ENCODE peak calls at places on chromosomes 3 and 15, in eight cellular contexts. One of them, this sample, is unnamed.

GRCh38 chr3:154156529-154156928 is 35.3 kb downstream of the ARHGEF26 start:
- DNase-seq in astrocyte: no peak
- DNase-seq in neural progenitor cell: no peak
- DNase-seq in fibroblast of lung: no peak
- DNase-seq in hepatocyte: no peak
- DNase-seq in PC-3: no peak
- DNase-seq in GM23248: no peak
- DNase-seq in SK-N-MC: no peak
- DNase-seq in this sample: no peak

GRCh38 chr15:59501531-59502113 is 63.6 kb downstream of the FAM81A start:
- DNase-seq in astrocyte: peak; percentile 25
- DNase-seq in SK-N-MC: peak; percentile 6
- DNase-seq in neural progenitor cell: peak; percentile 78
- DNase-seq in hepatocyte: peak; percentile 65
- DNase-seq in PC-3: peak; percentile 91
- DNase-seq in GM23248: peak; percentile 70
- DNase-seq in fibroblast of lung: peak; percentile 55
- DNase-seq in this sample: peak; percentile 72

GRCh38 chr15:89184367-89184766 is 37.0 kb downstream of the RLBP1 start:
- DNase-seq in astrocyte: no peak
- DNase-seq in GM23248: no peak
- DNase-seq in fibroblast of lung: no peak
- DNase-seq in hepatocyte: no peak
- DNase-seq in neural progenitor cell: no peak
- DNase-seq in SK-N-MC: no peak
- DNase-seq in PC-3: no peak
- DNase-seq in this sample: no peak

GRCh38 chr3:182795383-182795782 is 2.1 kb downstream of the ATP11B start:
- DNase-seq in neural progenitor cell: no peak
- DNase-seq in SK-N-MC: peak; percentile 70
- DNase-seq in GM23248: peak; percentile 28
- DNase-seq in PC-3: peak; percentile 78
- DNase-seq in astrocyte: no peak
- DNase-seq in hepatocyte: peak; percentile 36
- DNase-seq in fibroblast of lung: peak; percentile 39
- DNase-seq in this sample: no peak

GRCh38 chr3:195416795-195417194 is 26.0 kb downstream of the ACAP2 start:
- DNase-seq in fibroblast of lung: peak; percentile 14
- DNase-seq in astrocyte: peak; percentile 3
- DNase-seq in GM23248: no peak
- DNase-seq in hepatocyte: no peak
- DNase-seq in PC-3: peak; percentile 61
- DNase-seq in SK-N-MC: no peak
- DNase-seq in neural progenitor cell: no peak
- DNase-seq in this sample: no peak

GRCh38 chr3:149367021-149367840 is 10.2 kb downstream of the TM4SF1 start:
- DNase-seq in astrocyte: peak; percentile 62
- DNase-seq in GM23248: peak; percentile 92
- DNase-seq in fibroblast of lung: peak; percentile 75
- DNase-seq in SK-N-MC: no peak
- DNase-seq in neural progenitor cell: no peak
- DNase-seq in hepatocyte: peak; percentile 80
- DNase-seq in PC-3: peak; percentile 99
- DNase-seq in this sample: peak; percentile 88

GRCh38 chr15:41558400-41559238 is at the start of gene TYRO3:
- DNase-seq in neural progenitor cell: peak; percentile 86
- DNase-seq in GM23248: peak; percentile 85
- DNase-seq in PC-3: peak; percentile 51
- DNase-seq in SK-N-MC: no peak
- DNase-seq in fibroblast of lung: peak; percentile 42
- DNase-seq in astrocyte: no peak
- DNase-seq in hepatocyte: peak; percentile 86
- DNase-seq in this sample: no peak

GRCh38 chr15:96416218-96416933 is 85.9 kb downstream of the NR2F2 start:
- DNase-seq in fibroblast of lung: no peak
- DNase-seq in PC-3: no peak
- DNase-seq in astrocyte: no peak
- DNase-seq in SK-N-MC: no peak
- DNase-seq in GM23248: no peak
- DNase-seq in neural progenitor cell: peak; percentile 63
- DNase-seq in hepatocyte: no peak
- DNase-seq in this sample: no peak

GRCh38 chr15:53978248-53978906 is at the start of gene UNC13C:
- DNase-seq in SK-N-MC: no peak
- DNase-seq in fibroblast of lung: no peak
- DNase-seq in PC-3: no peak
- DNase-seq in GM23248: peak; percentile 3
- DNase-seq in hepatocyte: peak; percentile 51
- DNase-seq in astrocyte: no peak
- DNase-seq in neural progenitor cell: peak; percentile 51
- DNase-seq in this sample: peak; percentile 1

GRCh38 chr3:88105325-88105724 is 44.4 kb upstream of the C3orf38 start:
- DNase-seq in GM23248: peak; percentile 20
- DNase-seq in hepatocyte: no peak
- DNase-seq in neural progenitor cell: no peak
- DNase-seq in SK-N-MC: no peak
- DNase-seq in astrocyte: peak; percentile 7
- DNase-seq in PC-3: no peak
- DNase-seq in fibroblast of lung: peak; percentile 22
- DNase-seq in this sample: no peak

DNA sequence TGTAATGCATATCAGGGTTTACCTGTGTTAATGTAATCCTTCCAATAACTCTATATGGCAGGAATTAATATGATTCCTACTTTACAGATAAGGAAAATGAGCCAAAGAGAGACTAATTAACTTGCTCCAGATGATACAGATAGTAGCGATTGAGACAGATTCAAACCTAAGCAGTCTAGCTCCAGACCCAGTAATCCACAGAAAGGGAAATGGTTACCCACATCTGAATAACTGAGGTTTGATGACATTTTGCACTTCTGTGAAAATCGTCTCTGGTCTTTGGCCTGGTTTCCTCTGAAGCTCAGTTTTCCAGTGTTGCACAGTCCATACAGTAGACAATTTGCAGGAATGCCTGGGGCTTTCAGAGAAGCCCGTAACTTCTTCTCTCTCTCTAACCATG is 177.1 kb upstream of the UMPS start:
- DNase-seq in hepatocyte: no peak
- DNase-seq in PC-3: no peak
- DNase-seq in SK-N-MC: no peak
- DNase-seq in astrocyte: no peak
- DNase-seq in GM23248: no peak
- DNase-seq in fibroblast of lung: no peak
- DNase-seq in neural progenitor cell: no peak
- DNase-seq in this sample: no peak
- TF ChIP-seq EZH2 in hepatocyte: no peak
- TF ChIP-seq EZH2 in PC-3: no peak
- TF ChIP-seq EZH2 in SK-N-MC: no peak
- TF ChIP-seq EZH2 in astrocyte: no peak
- TF ChIP-seq EZH2 in GM23248: no peak
- TF ChIP-seq EZH2 in fibroblast of lung: no peak
- TF ChIP-seq EZH2 in neural progenitor cell: no peak
- TF ChIP-seq EZH2 in this sample: no peak

GRCh38 chr15:20672469-20672868 is 130.9 kb upstream of the GOLGA6L6 start:
- DNase-seq in GM23248: no peak
- DNase-seq in hepatocyte: no peak
- DNase-seq in fibroblast of lung: no peak
- DNase-seq in SK-N-MC: no peak
- DNase-seq in neural progenitor cell: no peak
- DNase-seq in astrocyte: no peak
- DNase-seq in PC-3: no peak
- DNase-seq in this sample: no peak
- TF ChIP-seq EZH2 in GM23248: no peak
- TF ChIP-seq EZH2 in hepatocyte: no peak
- TF ChIP-seq EZH2 in fibroblast of lung: no peak
- TF ChIP-seq EZH2 in SK-N-MC: no peak
- TF ChIP-seq EZH2 in neural progenitor cell: no peak
- TF ChIP-seq EZH2 in astrocyte: no peak
- TF ChIP-seq EZH2 in PC-3: no peak
- TF ChIP-seq EZH2 in this sample: no peak

GRCh38 chr15:65420975-65421359 is 1.8 kb downstream of the IGDCC4 start:
- DNase-seq in neural progenitor cell: no peak
- DNase-seq in PC-3: no peak
- DNase-seq in SK-N-MC: no peak
- DNase-seq in fibroblast of lung: no peak
- DNase-seq in astrocyte: no peak
- DNase-seq in GM23248: no peak
- DNase-seq in hepatocyte: no peak
- DNase-seq in this sample: no peak

GRCh38 chr15:65421360-65422215 is 1.2 kb downstream of the IGDCC4 start:
- DNase-seq in astrocyte: peak; percentile 79
- DNase-seq in PC-3: peak; percentile 32
- DNase-seq in neural progenitor cell: peak; percentile 99
- DNase-seq in fibroblast of lung: peak; percentile 89
- DNase-seq in hepatocyte: peak; percentile 85
- DNase-seq in GM23248: peak; percentile 23
- DNase-seq in SK-N-MC: no peak
- DNase-seq in this sample: no peak

GRCh38 chr15:65423977-65424679 is 1.4 kb upstream of the IGDCC4 start:
- DNase-seq in fibroblast of lung: peak; percentile 67
- DNase-seq in GM23248: peak; percentile 68
- DNase-seq in hepatocyte: no peak
- DNase-seq in neural progenitor cell: no peak
- DNase-seq in astrocyte: peak; percentile 56
- DNase-seq in PC-3: peak; percentile 52
- DNase-seq in SK-N-MC: no peak
- DNase-seq in this sample: no peak

GRCh38 chr15:65424683-65425082 is 1.9 kb upstream of the IGDCC4 start:
- DNase-seq in SK-N-MC: no peak
- DNase-seq in hepatocyte: no peak
- DNase-seq in astrocyte: no peak
- DNase-seq in GM23248: no peak
- DNase-seq in neural progenitor cell: no peak
- DNase-seq in fibroblast of lung: no peak
- DNase-seq in PC-3: no peak
- DNase-seq in this sample: no peak

DNA sequence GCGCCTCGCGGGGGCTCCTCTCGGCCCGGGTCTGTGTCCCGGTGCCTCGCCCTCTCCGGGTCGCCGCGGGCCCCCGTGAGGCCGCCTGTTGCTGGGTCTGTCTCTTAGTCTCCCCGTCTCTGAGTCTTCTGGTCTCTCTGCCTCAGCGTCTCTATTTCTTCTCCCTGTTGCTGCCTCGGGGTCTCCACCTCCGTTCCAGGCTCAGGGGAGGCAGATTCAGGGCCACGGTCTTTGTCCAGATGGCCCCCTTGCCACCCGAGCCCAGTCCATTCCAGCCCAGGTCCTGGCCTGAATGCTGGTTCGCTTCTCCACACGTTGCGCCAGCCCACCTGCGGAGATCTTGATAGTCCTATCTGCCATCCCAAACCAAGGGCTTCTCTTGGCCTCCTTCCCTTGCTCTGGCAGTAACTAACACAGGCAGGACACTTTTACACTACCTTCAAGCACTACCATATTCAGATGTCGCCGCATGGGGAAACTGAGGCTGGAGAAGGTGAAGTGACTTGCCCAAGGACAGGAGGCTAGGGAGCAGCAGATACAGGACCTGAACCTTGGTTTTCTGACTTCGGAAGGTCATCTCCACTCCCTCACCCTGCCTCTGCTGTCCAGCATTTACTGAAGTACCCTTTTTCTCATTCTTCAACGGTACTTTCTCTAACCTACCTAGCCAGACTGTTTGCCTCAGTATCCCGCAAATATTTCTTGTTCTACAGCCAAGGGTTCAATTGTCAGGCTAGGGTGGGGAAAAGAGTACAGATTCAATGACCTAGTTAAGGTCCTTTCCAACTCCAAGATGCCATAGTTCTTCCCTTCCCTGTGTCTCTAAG is 616 bp upstream of the IGDCC4 start:
- DNase-seq in GM23248: no peak
- DNase-seq in neural progenitor cell: peak; percentile 43
- DNase-seq in hepatocyte: no peak
- DNase-seq in PC-3: no peak
- DNase-seq in fibroblast of lung: no peak
- DNase-seq in SK-N-MC: no peak
- DNase-seq in astrocyte: no peak
- DNase-seq in this sample: no peak
- TF ChIP-seq EZH2 in GM23248: no peak
- TF ChIP-seq EZH2 in neural progenitor cell: no peak
- TF ChIP-seq EZH2 in hepatocyte: no peak
- TF ChIP-seq EZH2 in PC-3: no peak
- TF ChIP-seq EZH2 in fibroblast of lung: no peak
- TF ChIP-seq EZH2 in SK-N-MC: no peak
- TF ChIP-seq EZH2 in astrocyte: no peak
- TF ChIP-seq EZH2 in this sample: no peak

GRCh38 chr15:90209591-90209990 is 8.5 kb downstream of the SEMA4B start:
- DNase-seq in PC-3: peak; percentile 38
- DNase-seq in GM23248: no peak
- DNase-seq in fibroblast of lung: no peak
- DNase-seq in astrocyte: no peak
- DNase-seq in neural progenitor cell: no peak
- DNase-seq in SK-N-MC: no peak
- DNase-seq in hepatocyte: no peak
- DNase-seq in this sample: no peak

GRCh38 chr15:90212221-90213079 is 11.3 kb downstream of the SEMA4B start:
- DNase-seq in GM23248: no peak
- DNase-seq in neural progenitor cell: no peak
- DNase-seq in SK-N-MC: no peak
- DNase-seq in PC-3: peak; percentile 88
- DNase-seq in astrocyte: no peak
- DNase-seq in hepatocyte: peak; percentile 4
- DNase-seq in fibroblast of lung: no peak
- DNase-seq in this sample: no peak

GRCh38 chr15:90211009-90211408 is 9.9 kb downstream of the SEMA4B start:
- DNase-seq in GM23248: no peak
- DNase-seq in astrocyte: no peak
- DNase-seq in SK-N-MC: no peak
- DNase-seq in fibroblast of lung: no peak
- DNase-seq in hepatocyte: no peak
- DNase-seq in neural progenitor cell: no peak
- DNase-seq in PC-3: no peak
- DNase-seq in this sample: no peak

GRCh38 chr15:90211440-90212168 is 10.5 kb downstream of the SEMA4B start:
- DNase-seq in hepatocyte: peak; percentile 86
- DNase-seq in PC-3: peak; percentile 93
- DNase-seq in SK-N-MC: no peak
- DNase-seq in astrocyte: peak; percentile 69
- DNase-seq in neural progenitor cell: no peak
- DNase-seq in GM23248: peak; percentile 36
- DNase-seq in fibroblast of lung: peak; percentile 81
- DNase-seq in this sample: no peak

GRCh38 chr15:90210593-90210992 is 9.5 kb downstream of the SEMA4B start:
- DNase-seq in neural progenitor cell: no peak
- DNase-seq in astrocyte: no peak
- DNase-seq in fibroblast of lung: no peak
- DNase-seq in hepatocyte: no peak
- DNase-seq in PC-3: no peak
- DNase-seq in GM23248: no peak
- DNase-seq in SK-N-MC: no peak
- DNase-seq in this sample: no peak
- TF ChIP-seq EZH2 in neural progenitor cell: no peak
- TF ChIP-seq EZH2 in astrocyte: no peak
- TF ChIP-seq EZH2 in fibroblast of lung: no peak
- TF ChIP-seq EZH2 in hepatocyte: no peak
- TF ChIP-seq EZH2 in PC-3: no peak
- TF ChIP-seq EZH2 in GM23248: no peak
- TF ChIP-seq EZH2 in SK-N-MC: no peak
- TF ChIP-seq EZH2 in this sample: no peak